ENCODE peak calls at places on chromosomes 13 and 19, in seven cellular contexts. O is RKO; C is stimulated activated CD8-positive, alpha-beta memory T cell treated with anti-CD3 and anti-CD28 coated beads, Interleukin-4, amount 100 ng/mL, for 1 hour; B is T-helper 17 cell; S is IMR-90; D is pulmonary artery endothelial cell; Z is neural progenitor cell. T is an unnamed sample.
A peak's percentile ranks its signal among the peaks of the same experiment; 100 is the strongest.

GRCh38 chr13:113664751-113665581 is 2.1 kb upstream of the GRK1 start:
- DNase-seq in Z (no peak), S (no peak), D (no peak), O (no peak), B (no peak), C (no peak), T (no peak)

GRCh38 chr19:53057904-53058579 is 13.5 kb downstream of the ERVV-2 start:
- DNase-seq in B (no peak), O (no peak), D (no peak), S (no peak), Z (peak; percentile 66), C (no peak), T (peak; percentile 83)

GRCh38 chr13:65600702-65601101 is 1629.4 kb downstream of the PCDH9 start:
- DNase-seq in Z (no peak), B (no peak), O (no peak), D (no peak), S (peak; percentile 78), C (no peak), T (no peak)

GRCh38 chr19:3389446-3389778 is 23.0 kb downstream of the NFIC start:
- DNase-seq in C (no peak), B (no peak), O (no peak), S (no peak), D (no peak), Z (no peak), T (no peak)

GRCh38 chr13:35992964-35993363 is 138.2 kb downstream of the DCLK1 start:
- DNase-seq in C (no peak), B (no peak), O (no peak), D (no peak), S (no peak), Z (no peak), T (peak; percentile 67)

GRCh38 chr13:52809310-52809769 is 39.1 kb downstream of the PCDH8 start:
- DNase-seq in Z (peak; percentile 80), C (no peak), D (peak; percentile 66), B (no peak), S (peak; percentile 39), O (peak; percentile 86), T (peak; percentile 89)

GRCh38 chr19:40603071-40603718 is 2.0 kb downstream of the LTBP4 start:
- DNase-seq in B (no peak), Z (peak; percentile 85), C (no peak), D (no peak), S (peak; percentile 59), O (no peak), T (peak; percentile 51)

GRCh38 chr19:3785938-3786824 is at the start of gene MATK:
- DNase-seq in O (no peak), B (no peak), C (no peak), D (no peak), Z (peak; percentile 58), S (no peak), T (no peak)

GRCh38 chr13:42574011-42574410 is at the start of gene TNFSF11:
- DNase-seq in D (no peak), B (no peak), S (no peak), O (no peak), Z (peak; percentile 59), C (no peak), T (no peak)

GRCh38 chr13:47679391-47679790 is 321.7 kb downstream of the SUCLA2 start:
- DNase-seq in B (no peak), O (no peak), S (peak; percentile 59), C (no peak), D (no peak), Z (no peak), T (peak; percentile 9)

GRCh38 chr19:58332697-58333096 is 5.9 kb downstream of the ZSCAN22 start:
- DNase-seq in C (no peak), Z (no peak), D (no peak), S (no peak), B (no peak), O (no peak), T (no peak)

GRCh38 chr19:29385191-29385795 is 140.5 kb upstream of the VSTM2B start:
- DNase-seq in D (no peak), B (no peak), O (no peak), C (no peak), Z (no peak), S (no peak), T (no peak)

GRCh38 chr19:43747557-43748204 is 7.1 kb downstream of the SMG9 start:
- DNase-seq in B (peak; percentile 23), Z (no peak), C (no peak), D (no peak), O (no peak), S (no peak), T (no peak)

GRCh38 chr19:860481-861098 is 1.1 kb downstream of the CFD start:
- DNase-seq in O (peak; percentile 80), B (peak; percentile 49), C (no peak), Z (peak; percentile 75), S (peak; percentile 75), D (no peak), T (peak; percentile 55)

GRCh38 chr13:83281666-83282065 is 600.6 kb downstream of the SLITRK1 start:
- DNase-seq in S (no peak), Z (no peak), O (no peak), C (no peak), D (no peak), B (no peak), T (no peak)